ENCODE peak calls at places on chromosomes 7 and 10, in seven cellular contexts. K is bronchial epithelial cell, W is endothelial cell, Y is heart right ventricle, I is GM13976, S is WTC11, F is left ventricle myocardium inferior. H is an unnamed sample.

GRCh38 chr10:119575506-119575905 is 21.3 kb downstream of the TIAL1 start:
- DNase-seq in I (no peak), K (peak), Y (no peak), W (no peak), S (no peak), F (no peak), H (no peak)

GRCh38 chr10:93071674-93072224 is 1.9 kb upstream of the CYP26A1 start:
- DNase-seq in F (no peak), W (peak), K (no peak), S (peak), Y (no peak), I (peak), H (no peak)

GRCh38 chr7:30157217-30157616 is 22.4 kb downstream of the MTURN start:
- DNase-seq in I (no peak), S (no peak), F (no peak), Y (no peak), W (no peak), K (no peak), H (no peak)

GRCh38 chr7:69526570-69526969 is 71.7 kb upstream of the AUTS2 start:
- DNase-seq in Y (no peak), F (no peak), W (no peak), I (no peak), S (no peak), K (no peak), H (no peak)

GRCh38 chr10:124595143-124595883 is 133.7 kb downstream of the LHPP start:
- DNase-seq in W (no peak), K (no peak), F (peak), I (no peak), S (no peak), Y (no peak), H (no peak)

GRCh38 chr7:105971867-105972266 is 8.8 kb downstream of the CDHR3 start:
- DNase-seq in S (no peak), F (no peak), Y (no peak), I (no peak), W (no peak), K (no peak), H (no peak)

GRCh38 chr7:139620676-139621344 is 97.3 kb downstream of the CLEC2L start:
- DNase-seq in K (peak), W (peak), I (peak), Y (no peak), S (peak), F (no peak), H (no peak)

GRCh38 chr10:30083934-30084333 is 24.5 kb upstream of the JCAD start:
- DNase-seq in K (no peak), Y (no peak), W (no peak), F (no peak), I (no peak), S (no peak), H (no peak)

GRCh38 chr7:154409703-154410311 is 357.6 kb downstream of the DPP6 start:
- DNase-seq in F (no peak), K (peak), I (no peak), Y (peak), W (peak), S (no peak), H (no peak)

GRCh38 chr7:149310113-149310836 is 48.3 kb downstream of the ZNF783 start:
- DNase-seq in K (peak), F (no peak), Y (no peak), W (no peak), S (no peak), I (peak), H (no peak)

GRCh38 chr7:74452748-74453320 is 872 bp upstream of the GTF2IRD1 start:
- DNase-seq in I (no peak), W (no peak), F (no peak), K (no peak), S (no peak), Y (no peak), H (peak)

DNA sequence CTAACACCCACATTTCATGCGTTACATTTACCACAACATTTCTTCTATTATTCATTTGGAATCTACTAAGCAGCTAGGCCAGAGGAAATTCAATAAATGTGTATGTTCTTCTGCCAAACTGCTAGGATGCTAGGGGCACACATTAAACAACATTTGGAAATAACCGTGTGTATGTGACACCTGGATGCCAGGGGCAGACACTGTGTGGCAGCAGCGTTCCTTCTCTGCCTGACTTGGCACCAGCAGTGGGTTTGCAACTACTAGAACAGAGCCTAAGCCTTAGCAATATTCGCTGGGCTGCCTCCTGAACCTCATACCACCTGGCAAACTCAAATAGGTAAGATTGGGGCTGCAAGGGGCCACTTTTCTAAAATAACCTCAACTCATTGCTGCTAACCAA is 182.1 kb downstream of the CHCHD3 start:
- DNase-seq in Y (no peak), I (no peak), F (no peak), K (no peak), W (no peak), S (no peak), H (no peak)
- TF ChIP-seq CTCF in Y (no peak), I (no peak), F (no peak), K (no peak), W (no peak), S (no peak), H (no peak)

GRCh38 chr10:24462889-24463552 is 254.1 kb downstream of the KIAA1217 start:
- DNase-seq in I (no peak), W (no peak), S (no peak), Y (no peak), F (no peak), K (no peak), H (no peak)
- TF ChIP-seq CTCF in I (no peak), W (no peak), S (no peak), Y (peak), F (peak), K (no peak), H (no peak)

GRCh38 chr10:2980791-2981360 is 86.5 kb upstream of the PFKP start:
- DNase-seq in S (no peak), I (no peak), W (no peak), Y (no peak), F (no peak), K (peak), H (no peak)

GRCh38 chr10:2978574-2979266 is 88.6 kb upstream of the PFKP start:
- DNase-seq in S (no peak), I (no peak), W (no peak), F (no peak), K (no peak), Y (no peak), H (no peak)

GRCh38 chr10:2979267-2979660 is 88.1 kb upstream of the PFKP start:
- DNase-seq in I (no peak), F (no peak), Y (no peak), S (no peak), K (no peak), W (no peak), H (no peak)

GRCh38 chr10:2980116-2980515 is 87.2 kb upstream of the PFKP start:
- DNase-seq in W (no peak), F (no peak), I (no peak), Y (no peak), S (no peak), K (no peak), H (no peak)

GRCh38 chr10:2978111-2978510 is 89.2 kb upstream of the PFKP start:
- DNase-seq in K (peak), W (peak), S (no peak), Y (no peak), F (no peak), I (peak), H (no peak)
- TF ChIP-seq CTCF in K (peak), W (no peak), S (no peak), Y (peak), F (peak), I (peak), H (no peak)

GRCh38 chr7:136868496-136869005 is at the start of gene CHRM2:
- DNase-seq in Y (no peak), I (peak), F (peak), K (no peak), S (peak), W (peak), H (peak)

GRCh38 chr7:136870799-136871487 is 2.5 kb downstream of the CHRM2 start:
- DNase-seq in F (peak), W (peak), Y (no peak), K (no peak), S (peak), I (no peak), H (peak)

GRCh38 chr7:136874393-136875032 is 6.1 kb downstream of the CHRM2 start:
- DNase-seq in K (peak), Y (no peak), S (no peak), W (no peak), I (no peak), F (no peak), H (no peak)

GRCh38 chr7:136869006-136869961 is 832 bp downstream of the CHRM2 start:
- DNase-seq in W (peak), I (peak), S (peak), K (no peak), Y (peak), F (peak), H (no peak)

DNA sequence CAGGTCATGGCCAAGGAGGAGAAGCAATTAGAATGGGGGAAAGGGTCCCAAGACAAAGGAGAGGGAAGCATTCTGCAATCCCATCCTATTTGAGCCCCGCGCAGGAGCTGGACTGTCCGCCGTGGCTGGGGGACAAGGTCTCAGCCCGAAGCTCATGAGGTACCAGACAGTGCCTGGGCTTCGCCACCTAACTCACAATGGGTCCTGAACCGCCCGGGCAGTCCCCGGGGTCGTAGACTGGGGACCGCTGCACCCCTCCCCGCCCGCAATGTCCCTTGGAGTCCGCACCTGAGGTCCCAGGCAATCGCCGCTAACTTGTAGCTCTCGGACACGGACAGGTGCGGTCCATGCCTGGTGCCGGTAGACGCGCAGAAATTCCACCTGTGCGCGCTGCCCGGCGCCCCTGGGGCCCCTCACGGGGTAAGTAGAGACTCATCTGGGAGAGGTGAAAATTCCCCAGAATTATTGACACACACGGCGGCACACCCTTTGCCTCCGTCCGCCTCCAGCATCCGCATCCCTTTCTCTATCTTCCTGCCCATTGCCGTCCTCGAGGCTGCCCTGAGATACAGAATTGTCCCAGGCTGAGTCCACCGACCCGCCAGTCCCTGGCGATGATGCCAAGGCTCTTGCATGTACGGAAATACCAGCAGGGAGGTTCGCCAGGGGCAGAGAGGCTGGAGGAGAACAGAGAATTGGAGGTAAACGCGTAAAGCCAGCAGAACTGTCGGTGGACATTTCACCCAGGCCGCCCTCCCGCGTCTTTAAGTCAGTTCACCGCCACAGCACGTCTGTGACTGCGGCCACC is 1.7 kb downstream of the CHRM2 start:
- DNase-seq in K (no peak), I (peak), F (peak), S (peak), Y (peak), W (peak), H (no peak)
- TF ChIP-seq CTCF in K (no peak), I (no peak), F (no peak), S (no peak), Y (no peak), W (no peak), H (no peak)

GRCh38 chr10:23156447-23157150 is 35.5 kb upstream of the PTF1A start:
- DNase-seq in S (no peak), F (no peak), K (no peak), Y (no peak), W (no peak), I (no peak), H (no peak)

GRCh38 chr10:23158370-23158769 is 33.7 kb upstream of the PTF1A start:
- DNase-seq in W (peak), F (no peak), I (peak), S (peak), K (peak), Y (peak), H (no peak)

GRCh38 chr10:23155166-23155565 is 36.9 kb upstream of the PTF1A start:
- DNase-seq in I (no peak), S (no peak), Y (no peak), K (peak), W (no peak), F (no peak), H (no peak)

GRCh38 chr10:23157239-23157661 is 34.9 kb upstream of the PTF1A start:
- DNase-seq in I (peak), W (no peak), Y (no peak), S (no peak), K (no peak), F (no peak), H (no peak)

GRCh38 chr10:23157691-23158369 is 34.3 kb upstream of the PTF1A start:
- DNase-seq in I (peak), Y (no peak), K (peak), F (no peak), W (no peak), S (no peak), H (no peak)
- TF ChIP-seq CTCF in I (peak), Y (no peak), K (peak), F (no peak), W (no peak), S (no peak), H (no peak)

DNA sequence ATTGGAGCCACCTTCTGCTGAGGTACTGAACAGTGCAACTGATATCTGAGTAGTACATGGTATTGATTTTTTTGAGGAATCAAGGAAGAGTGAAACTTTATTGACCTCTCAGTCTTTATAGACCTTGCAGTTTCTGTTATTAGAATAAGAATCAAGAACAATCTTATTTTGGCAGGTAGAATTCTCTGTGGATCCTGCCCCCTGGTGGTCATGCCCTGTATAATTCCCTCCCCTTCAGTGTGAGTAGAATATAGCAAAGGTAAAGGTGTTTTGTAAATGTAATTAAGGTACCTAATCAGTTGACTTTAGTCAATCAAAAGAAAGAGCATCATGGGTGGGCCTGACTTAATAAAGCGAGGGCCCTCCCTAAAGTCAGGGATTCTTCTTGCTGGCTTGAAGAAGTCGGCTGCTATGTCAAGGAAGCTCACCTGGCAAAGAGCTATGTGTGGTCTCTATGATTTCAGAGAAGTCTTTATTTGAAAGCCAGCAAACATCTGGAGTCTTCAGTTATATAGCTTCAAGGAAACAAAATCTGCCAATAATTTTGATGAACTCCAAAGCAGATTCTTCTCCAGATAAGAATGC is 142.8 kb downstream of the LSM5 start:
- DNase-seq in K (peak), I (peak), F (no peak), W (no peak), S (peak), Y (peak), H (no peak)
- TF ChIP-seq CTCF in K (peak), I (peak), F (peak), W (peak), S (peak), Y (peak), H (no peak)

GRCh38 chr7:50618281-50618680 is 53.1 kb upstream of the DDC start:
- DNase-seq in Y (no peak), W (no peak), S (no peak), K (no peak), I (no peak), F (no peak), H (no peak)

GRCh38 chr7:50620418-50620817 is 55.2 kb upstream of the DDC start:
- DNase-seq in Y (no peak), I (no peak), K (no peak), W (no peak), F (no peak), S (no peak), H (no peak)

GRCh38 chr7:50621932-50622587 is 56.9 kb upstream of the DDC start:
- DNase-seq in F (no peak), W (no peak), Y (peak), K (no peak), S (no peak), I (no peak), H (no peak)

GRCh38 chr7:50621206-50621605 is 56.0 kb upstream of the DDC start:
- DNase-seq in W (no peak), K (no peak), F (no peak), Y (no peak), S (no peak), I (no peak), H (no peak)

DNA sequence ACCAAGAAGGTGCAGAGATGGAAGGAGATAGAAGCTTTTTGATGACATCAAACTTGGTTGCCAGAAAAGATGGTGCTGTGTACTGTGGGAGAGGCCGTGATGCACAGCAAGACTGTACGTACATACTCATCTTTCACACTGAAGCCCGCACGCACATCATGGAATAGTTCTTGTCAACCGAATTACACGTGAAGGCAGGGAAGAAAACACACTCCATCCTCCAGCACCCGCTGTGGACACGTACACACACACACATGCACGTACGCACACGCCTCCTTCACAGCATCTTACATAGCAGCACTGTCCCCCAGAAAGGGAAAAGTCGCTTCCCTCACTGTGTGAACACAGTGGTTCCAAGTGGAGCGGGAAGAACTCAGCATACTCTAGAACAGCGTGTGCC is 54.5 kb upstream of the DDC start:
- DNase-seq in K (no peak), Y (no peak), S (no peak), F (no peak), I (no peak), W (no peak), H (no peak)
- TF ChIP-seq CTCF in K (no peak), Y (no peak), S (no peak), F (no peak), I (no peak), W (no peak), H (no peak)

GRCh38 chr7:102111063-102111757 is 175.5 kb upstream of the SH2B2 start:
- DNase-seq in I (no peak), F (no peak), Y (no peak), K (no peak), W (no peak), S (no peak), H (no peak)
- TF ChIP-seq CTCF in I (no peak), F (no peak), Y (no peak), K (no peak), W (no peak), S (no peak), H (no peak)

DNA sequence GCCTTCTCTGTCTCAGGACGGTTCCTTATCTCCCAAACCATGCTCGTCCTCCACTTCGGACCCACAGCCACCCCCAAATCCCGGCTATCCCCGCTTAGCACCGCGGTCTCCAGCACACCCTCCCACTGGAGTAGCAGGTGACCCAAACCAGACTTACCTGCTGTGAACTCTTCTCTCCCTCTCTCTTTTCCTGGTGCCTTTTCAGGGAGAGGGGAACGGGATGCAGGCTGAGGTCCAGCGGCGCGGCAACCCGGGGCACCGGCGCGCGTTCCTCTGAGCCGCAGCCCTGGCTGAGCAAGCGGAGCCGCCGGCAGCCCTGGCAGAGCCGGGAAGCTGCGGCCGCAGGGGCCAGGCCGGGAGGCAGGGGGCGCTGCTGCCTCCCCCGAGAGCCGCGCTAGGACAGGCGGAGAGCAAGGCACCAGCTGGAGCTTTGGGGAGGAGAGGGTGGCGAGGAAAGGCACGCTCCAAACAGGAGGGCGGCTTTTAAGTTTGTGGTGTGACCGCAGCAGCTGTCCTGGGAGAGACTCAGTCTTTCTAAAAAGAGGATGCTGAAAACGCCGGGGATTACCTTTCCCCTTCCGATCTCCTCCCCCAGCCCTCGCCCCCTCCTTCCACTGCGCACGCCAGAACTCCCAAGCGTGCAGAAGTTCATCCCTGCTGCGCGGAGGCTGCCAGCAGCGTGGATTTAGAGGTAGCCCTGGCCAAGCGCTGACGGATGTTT is at the start of gene SEMA3D:
- DNase-seq in F (peak), W (peak), S (peak), I (peak), K (peak), Y (peak), H (peak)
- TF ChIP-seq CTCF in F (peak), W (peak), S (peak), I (peak), K (peak), Y (peak), H (peak)

H was measured in ovary.